ENCODE peak calls at places on chromosomes 11 and 22, in six cellular contexts. U, L, B, F, X and I are unnamed samples.

GRCh38 chr11:82988936-82989627 is 82.6 kb downstream of the RAB30 start:
- DNase-seq in U (no peak), B (no peak), F (no peak), X (no peak), L (peak), I (no peak)

GRCh38 chr22:45863981-45864751 is 112.8 kb downstream of the WNT7B start:
- DNase-seq in U (peak), X (no peak), B (peak), L (peak), F (peak), I (peak)

GRCh38 chr11:94400839-94401772 is at the start of gene GPR83:
- DNase-seq in B (no peak), L (no peak), X (no peak), F (no peak), U (peak), I (no peak)

GRCh38 chr11:46100670-46101069 is 20.6 kb downstream of the PHF21A start:
- DNase-seq in L (no peak), F (no peak), B (no peak), X (no peak), U (no peak), I (no peak)

GRCh38 chr22:33114570-33114969 is 56.4 kb upstream of the SYN3 start:
- DNase-seq in X (no peak), L (no peak), B (no peak), U (peak), F (no peak), I (no peak)

GRCh38 chr11:27842290-27842689 is 142.0 kb upstream of the BDNF start:
- DNase-seq in B (no peak), U (no peak), L (no peak), F (no peak), X (no peak), I (no peak)

GRCh38 chr11:129992161-129992944 is 10.3 kb downstream of the PRDM10 start:
- DNase-seq in L (peak), X (no peak), B (peak), F (no peak), U (peak), I (no peak)

GRCh38 chr11:93585758-93586157 is 42.6 kb upstream of the SMCO4 start:
- DNase-seq in U (peak), F (no peak), L (no peak), B (peak), X (no peak), I (no peak)

GRCh38 chr22:49325531-49326395 is 501.9 kb downstream of the BRD1 start:
- DNase-seq in B (no peak), F (no peak), U (no peak), X (peak), L (no peak), I (peak)

GRCh38 chr11:110366234-110366633 is 63.5 kb upstream of the FDX1 start:
- DNase-seq in L (no peak), X (peak), B (peak), F (peak), U (peak), I (no peak)

GRCh38 chr22:18110194-18110943 is at the start of gene TUBA8:
- DNase-seq in F (no peak), L (peak), U (peak), B (peak), X (no peak), I (no peak)

GRCh38 chr22:17903564-17904295 is 120.6 kb downstream of the MICAL3 start:
- DNase-seq in X (no peak), U (no peak), L (no peak), F (no peak), B (no peak), I (no peak)

GRCh38 chr11:69539416-69540117 is 58.1 kb downstream of the LINC01488 start:
- DNase-seq in X (no peak), B (no peak), L (no peak), F (peak), U (no peak), I (no peak)

GRCh38 chr11:6443269-6444003 is 2.6 kb upstream of the HPX start:
- DNase-seq in B (peak), U (peak), F (peak), X (no peak), L (peak), I (peak)

GRCh38 chr11:33912405-33913361 is 20.8 kb upstream of the LMO2 start:
- DNase-seq in U (peak), F (no peak), L (peak), B (peak), X (no peak), I (no peak)

GRCh38 chr11:95821640-95822039 is 31.3 kb downstream of the CEP57 start:
- DNase-seq in X (no peak), L (no peak), U (peak), B (peak), F (no peak), I (no peak)

GRCh38 chr22:46147471-46148267 is 2.7 kb upstream of the PPARA start:
- DNase-seq in U (no peak), L (no peak), B (no peak), F (no peak), X (peak), I (no peak)

GRCh38 chr22:43377486-43377995 is 34.3 kb upstream of the MPPED1 start:
- DNase-seq in U (peak), L (no peak), F (no peak), B (peak), X (no peak), I (no peak)

GRCh38 chr11:120807414-120808150 is 216.3 kb upstream of the TBCEL start:
- DNase-seq in X (no peak), U (peak), L (peak), F (no peak), B (peak), I (no peak)

GRCh38 chr11:115264278-115264677 is 239.9 kb downstream of the CADM1 start:
- DNase-seq in B (no peak), L (no peak), F (no peak), X (no peak), U (no peak), I (no peak)

GRCh38 chr11:11027271-11027670 is 169.4 kb upstream of the ZBED5 start:
- DNase-seq in X (no peak), B (peak), U (peak), L (no peak), F (no peak), I (no peak)